ENCODE peak calls at places on chromosomes 6 and 20, in eight cellular contexts. One of them, this sample, is unnamed.

GRCh38 chr6:7222197-7222596 is 90.8 kb downstream of the SSR1 start:
- DNase-seq in ovary: no peak
- DNase-seq in H1: no peak
- DNase-seq in HL-60: no peak
- DNase-seq in RWPE2: no peak
- DNase-seq in heart left ventricle: no peak
- DNase-seq in GM23248: no peak
- DNase-seq in fibroblast of lung: no peak
- DNase-seq in this sample: no peak

GRCh38 chr20:47667531-47668312 is 117.6 kb downstream of the SULF2 start:
- DNase-seq in ovary: no peak
- DNase-seq in H1: no peak
- DNase-seq in HL-60: no peak
- DNase-seq in RWPE2: peak
- DNase-seq in heart left ventricle: no peak
- DNase-seq in GM23248: no peak
- DNase-seq in fibroblast of lung: no peak
- DNase-seq in this sample: no peak

GRCh38 chr6:41231246-41231645 is 3.1 kb downstream of the TREML4 start:
- DNase-seq in ovary: no peak
- DNase-seq in H1: no peak
- DNase-seq in HL-60: no peak
- DNase-seq in RWPE2: no peak
- DNase-seq in heart left ventricle: no peak
- DNase-seq in GM23248: no peak
- DNase-seq in fibroblast of lung: no peak
- DNase-seq in this sample: no peak

GRCh38 chr6:84804720-84805119 is 40.3 kb upstream of the TBX18 start:
- DNase-seq in ovary: no peak
- DNase-seq in H1: no peak
- DNase-seq in HL-60: no peak
- DNase-seq in RWPE2: no peak
- DNase-seq in heart left ventricle: no peak
- DNase-seq in GM23248: peak
- DNase-seq in fibroblast of lung: peak
- DNase-seq in this sample: no peak

GRCh38 chr20:23602699-23603098 is 3.0 kb downstream of the CST9 start:
- DNase-seq in ovary: no peak
- DNase-seq in H1: no peak
- DNase-seq in HL-60: no peak
- DNase-seq in RWPE2: no peak
- DNase-seq in heart left ventricle: no peak
- DNase-seq in GM23248: no peak
- DNase-seq in fibroblast of lung: no peak
- DNase-seq in this sample: no peak

GRCh38 chr20:346640-347316 is at the start of gene NRSN2:
- DNase-seq in ovary: peak
- DNase-seq in H1: peak
- DNase-seq in HL-60: no peak
- DNase-seq in RWPE2: no peak
- DNase-seq in heart left ventricle: peak
- DNase-seq in GM23248: peak
- DNase-seq in fibroblast of lung: peak
- DNase-seq in this sample: peak

GRCh38 chr6:145086197-145086596 is 649.1 kb downstream of the EPM2A start:
- DNase-seq in ovary: no peak
- DNase-seq in H1: no peak
- DNase-seq in HL-60: peak
- DNase-seq in RWPE2: no peak
- DNase-seq in heart left ventricle: no peak
- DNase-seq in GM23248: peak
- DNase-seq in fibroblast of lung: peak
- DNase-seq in this sample: no peak

GRCh38 chr20:11331096-11331495 is 586.6 kb upstream of the BTBD3 start:
- DNase-seq in ovary: no peak
- DNase-seq in H1: no peak
- DNase-seq in HL-60: no peak
- DNase-seq in RWPE2: no peak
- DNase-seq in heart left ventricle: no peak
- DNase-seq in GM23248: peak
- DNase-seq in fibroblast of lung: no peak
- DNase-seq in this sample: no peak

GRCh38 chr6:74946961-74947360 is 258.9 kb downstream of the COL12A1 start:
- DNase-seq in ovary: no peak
- DNase-seq in H1: no peak
- DNase-seq in HL-60: no peak
- DNase-seq in RWPE2: no peak
- DNase-seq in heart left ventricle: no peak
- DNase-seq in GM23248: peak
- DNase-seq in fibroblast of lung: peak
- DNase-seq in this sample: no peak

GRCh38 chr20:47400685-47401084 is 44.2 kb upstream of the ZMYND8 start:
- DNase-seq in ovary: no peak
- DNase-seq in H1: no peak
- DNase-seq in HL-60: no peak
- DNase-seq in RWPE2: no peak
- DNase-seq in heart left ventricle: no peak
- DNase-seq in GM23248: no peak
- DNase-seq in fibroblast of lung: no peak
- DNase-seq in this sample: no peak

GRCh38 chr20:47230811-47231256 is 125.7 kb downstream of the ZMYND8 start:
- DNase-seq in ovary: no peak
- DNase-seq in H1: no peak
- DNase-seq in HL-60: no peak
- DNase-seq in RWPE2: no peak
- DNase-seq in heart left ventricle: no peak
- DNase-seq in GM23248: peak
- DNase-seq in fibroblast of lung: no peak
- DNase-seq in this sample: no peak

GRCh38 chr6:551405-551804 is 105.5 kb downstream of the HUS1B start:
- DNase-seq in ovary: no peak
- DNase-seq in H1: peak
- DNase-seq in HL-60: no peak
- DNase-seq in RWPE2: no peak
- DNase-seq in heart left ventricle: no peak
- DNase-seq in GM23248: peak
- DNase-seq in fibroblast of lung: peak
- DNase-seq in this sample: no peak

GRCh38 chr6:68891419-68891818 is 256.3 kb downstream of the ADGRB3 start:
- DNase-seq in ovary: no peak
- DNase-seq in H1: no peak
- DNase-seq in HL-60: no peak
- DNase-seq in RWPE2: no peak
- DNase-seq in heart left ventricle: no peak
- DNase-seq in GM23248: peak
- DNase-seq in fibroblast of lung: peak
- DNase-seq in this sample: no peak

GRCh38 chr6:319177-320131 is 27.2 kb downstream of the DUSP22 start:
- DNase-seq in ovary: no peak
- DNase-seq in H1: no peak
- DNase-seq in HL-60: no peak
- DNase-seq in RWPE2: no peak
- DNase-seq in heart left ventricle: no peak
- DNase-seq in GM23248: no peak
- DNase-seq in fibroblast of lung: no peak
- DNase-seq in this sample: no peak

GRCh38 chr20:49482621-49483017 is at the start of gene KCNB1:
- DNase-seq in ovary: peak
- DNase-seq in H1: peak
- DNase-seq in HL-60: no peak
- DNase-seq in RWPE2: no peak
- DNase-seq in heart left ventricle: peak
- DNase-seq in GM23248: peak
- DNase-seq in fibroblast of lung: peak
- DNase-seq in this sample: no peak

GRCh38 chr20:49484180-49485140 is 2.0 kb upstream of the KCNB1 start:
- DNase-seq in ovary: peak
- DNase-seq in H1: peak
- DNase-seq in HL-60: peak
- DNase-seq in RWPE2: peak
- DNase-seq in heart left ventricle: peak
- DNase-seq in GM23248: peak
- DNase-seq in fibroblast of lung: peak
- DNase-seq in this sample: peak

GRCh38 chr20:49483018-49483705 is 694 bp upstream of the KCNB1 start:
- DNase-seq in ovary: no peak
- DNase-seq in H1: peak
- DNase-seq in HL-60: no peak
- DNase-seq in RWPE2: no peak
- DNase-seq in heart left ventricle: no peak
- DNase-seq in GM23248: no peak
- DNase-seq in fibroblast of lung: no peak
- DNase-seq in this sample: no peak

GRCh38 chr20:49482173-49482572 is 295 bp downstream of the KCNB1 start:
- DNase-seq in ovary: peak
- DNase-seq in H1: no peak
- DNase-seq in HL-60: no peak
- DNase-seq in RWPE2: no peak
- DNase-seq in heart left ventricle: no peak
- DNase-seq in GM23248: no peak
- DNase-seq in fibroblast of lung: no peak
- DNase-seq in this sample: no peak

GRCh38 chr20:49483706-49484101 is 1.2 kb upstream of the KCNB1 start:
- DNase-seq in ovary: no peak
- DNase-seq in H1: peak
- DNase-seq in HL-60: no peak
- DNase-seq in RWPE2: no peak
- DNase-seq in heart left ventricle: no peak
- DNase-seq in GM23248: no peak
- DNase-seq in fibroblast of lung: no peak
- DNase-seq in this sample: no peak
- H3K27ac ChIP-seq in ovary: no peak
- H3K27ac ChIP-seq in H1: no peak
- H3K27ac ChIP-seq in HL-60: no peak
- H3K27ac ChIP-seq in RWPE2: no peak
- H3K27ac ChIP-seq in heart left ventricle: no peak
- H3K27ac ChIP-seq in GM23248: no peak
- H3K27ac ChIP-seq in fibroblast of lung: no peak
- H3K27ac ChIP-seq in this sample: peak

GRCh38 chr6:140782941-140783340 is 1349.8 kb upstream of the GJE1 start:
- DNase-seq in ovary: no peak
- DNase-seq in H1: no peak
- DNase-seq in HL-60: no peak
- DNase-seq in RWPE2: no peak
- DNase-seq in heart left ventricle: no peak
- DNase-seq in GM23248: no peak
- DNase-seq in fibroblast of lung: no peak
- DNase-seq in this sample: no peak

GRCh38 chr6:140777780-140778179 is 1354.9 kb upstream of the GJE1 start:
- DNase-seq in ovary: no peak
- DNase-seq in H1: no peak
- DNase-seq in HL-60: no peak
- DNase-seq in RWPE2: no peak
- DNase-seq in heart left ventricle: no peak
- DNase-seq in GM23248: no peak
- DNase-seq in fibroblast of lung: no peak
- DNase-seq in this sample: no peak

GRCh38 chr6:140779341-140779740 is 1353.4 kb upstream of the GJE1 start:
- DNase-seq in ovary: no peak
- DNase-seq in H1: no peak
- DNase-seq in HL-60: no peak
- DNase-seq in RWPE2: no peak
- DNase-seq in heart left ventricle: no peak
- DNase-seq in GM23248: peak
- DNase-seq in fibroblast of lung: peak
- DNase-seq in this sample: no peak

GRCh38 chr6:140784573-140784972 is 1348.2 kb upstream of the GJE1 start:
- DNase-seq in ovary: no peak
- DNase-seq in H1: no peak
- DNase-seq in HL-60: no peak
- DNase-seq in RWPE2: no peak
- DNase-seq in heart left ventricle: no peak
- DNase-seq in GM23248: peak
- DNase-seq in fibroblast of lung: no peak
- DNase-seq in this sample: no peak

DNA sequence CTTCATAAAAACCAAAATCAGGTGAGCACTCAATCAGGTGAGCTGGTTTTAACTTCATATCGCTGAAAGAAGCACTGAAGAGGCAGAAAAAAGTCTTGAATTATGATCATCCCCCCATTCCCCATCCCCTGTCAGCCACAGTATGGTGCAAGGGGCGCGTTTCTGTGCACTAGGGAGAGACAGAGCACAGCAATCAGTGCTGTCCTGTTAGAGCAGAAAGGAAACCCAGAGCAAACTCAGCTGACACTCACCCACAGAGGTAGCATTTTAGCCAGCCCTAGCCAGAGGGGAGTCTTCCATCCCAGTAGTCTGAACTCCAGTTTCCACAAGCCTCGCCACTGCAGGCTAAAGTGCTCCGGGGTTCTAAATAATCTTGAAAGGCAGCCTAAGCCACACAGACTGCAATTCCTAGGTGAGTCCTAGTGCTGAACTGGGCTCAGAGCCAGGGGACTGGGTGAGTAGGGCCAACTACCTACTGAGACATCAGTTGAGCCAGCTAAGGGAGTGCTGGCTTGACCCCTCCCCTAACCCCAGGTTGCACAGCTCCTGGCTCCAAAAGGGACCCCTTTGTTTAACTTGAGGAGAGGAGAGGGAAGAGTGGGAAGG is 1352.6 kb upstream of the GJE1 start:
- DNase-seq in ovary: no peak
- DNase-seq in H1: no peak
- DNase-seq in HL-60: no peak
- DNase-seq in RWPE2: peak
- DNase-seq in heart left ventricle: no peak
- DNase-seq in GM23248: no peak
- DNase-seq in fibroblast of lung: no peak
- DNase-seq in this sample: no peak
- H3K27ac ChIP-seq in ovary: no peak
- H3K27ac ChIP-seq in H1: no peak
- H3K27ac ChIP-seq in HL-60: no peak
- H3K27ac ChIP-seq in RWPE2: peak
- H3K27ac ChIP-seq in heart left ventricle: no peak
- H3K27ac ChIP-seq in GM23248: no peak
- H3K27ac ChIP-seq in fibroblast of lung: no peak
- H3K27ac ChIP-seq in this sample: no peak

DNA sequence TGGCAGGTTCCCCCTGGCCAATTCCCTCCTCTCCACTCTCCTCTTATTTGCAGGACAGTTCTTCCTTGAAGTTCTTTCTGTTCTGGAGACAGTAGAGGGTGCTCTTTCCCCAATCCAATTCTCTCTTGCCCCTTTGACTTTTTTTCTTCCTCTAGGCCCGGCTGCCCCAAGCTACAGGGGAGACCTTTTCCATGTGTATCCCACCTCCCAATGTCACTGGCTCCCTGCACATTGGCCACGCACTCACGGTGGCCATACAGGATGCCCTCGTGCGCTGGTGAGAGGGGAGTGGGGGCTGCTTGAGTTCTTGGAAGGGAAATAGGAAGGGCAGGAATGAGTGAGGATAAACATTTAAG is 1.5 kb downstream of the VARS2 start:
- DNase-seq in ovary: peak
- DNase-seq in H1: no peak
- DNase-seq in HL-60: peak
- DNase-seq in RWPE2: no peak
- DNase-seq in heart left ventricle: no peak
- DNase-seq in GM23248: peak
- DNase-seq in fibroblast of lung: peak
- DNase-seq in this sample: no peak
- H3K27ac ChIP-seq in ovary: peak
- H3K27ac ChIP-seq in H1: no peak
- H3K27ac ChIP-seq in HL-60: no peak
- H3K27ac ChIP-seq in RWPE2: peak
- H3K27ac ChIP-seq in heart left ventricle: peak
- H3K27ac ChIP-seq in GM23248: no peak
- H3K27ac ChIP-seq in fibroblast of lung: no peak
- H3K27ac ChIP-seq in this sample: peak

GRCh38 chr6:35919085-35919826 is 1.6 kb downstream of the SRPK1 start:
- DNase-seq in ovary: no peak
- DNase-seq in H1: no peak
- DNase-seq in HL-60: peak
- DNase-seq in RWPE2: no peak
- DNase-seq in heart left ventricle: no peak
- DNase-seq in GM23248: peak
- DNase-seq in fibroblast of lung: peak
- DNase-seq in this sample: no peak
- H3K27ac ChIP-seq in ovary: no peak
- H3K27ac ChIP-seq in H1: no peak
- H3K27ac ChIP-seq in HL-60: peak
- H3K27ac ChIP-seq in RWPE2: peak
- H3K27ac ChIP-seq in heart left ventricle: no peak
- H3K27ac ChIP-seq in GM23248: peak
- H3K27ac ChIP-seq in fibroblast of lung: no peak
- H3K27ac ChIP-seq in this sample: no peak